ENCODE peak calls at places on chromosome 1, in ten cellular contexts. M, N, C, B, Y, K, P, Z, D and A are unnamed samples.

GRCh38 chr1:32031578-32032286 is 18.1 kb downstream of the KHDRBS1 start:
- DNase-seq in M (no peak), D (no peak), B (no peak), K (no peak), P (no peak), C (peak; percentile 51), N (no peak), Z (no peak), Y (no peak), A (no peak)

GRCh38 chr1:57362480-57362879 is 61.4 kb downstream of the DAB1 start:
- DNase-seq in P (no peak), M (no peak), C (no peak), N (no peak), K (no peak), B (no peak), Y (no peak), Z (no peak), D (no peak), A (no peak)

GRCh38 chr1:182143825-182144661 is 82.5 kb upstream of the ZNF648 start:
- DNase-seq in D (peak; percentile 91), M (peak; percentile 59), K (no peak), B (peak; percentile 63), Z (peak; percentile 37), P (no peak), C (no peak), Y (no peak), N (no peak), A (no peak)

GRCh38 chr1:224697888-224698450 is 81.9 kb downstream of the CNIH3 start:
- DNase-seq in B (peak; percentile 13), Y (no peak), K (no peak), N (no peak), C (no peak), Z (no peak), D (no peak), M (no peak), P (no peak), A (no peak)

GRCh38 chr1:84538599-84538998 is 32.2 kb upstream of the GNG5 start:
- DNase-seq in Y (no peak), K (no peak), P (no peak), D (no peak), Z (no peak), C (no peak), B (no peak), N (peak; percentile 6), M (no peak), A (no peak)

GRCh38 chr1:181391297-181391905 is 91.9 kb upstream of the CACNA1E start:
- DNase-seq in Z (peak; percentile 23), Y (no peak), M (no peak), C (no peak), D (no peak), P (peak; percentile 78), K (no peak), N (no peak), B (peak; percentile 29), A (no peak)

GRCh38 chr1:86061660-86062059 is 94.9 kb downstream of the COL24A1 start:
- DNase-seq in K (no peak), Y (no peak), P (no peak), N (no peak), Z (no peak), D (no peak), M (no peak), C (no peak), B (no peak), A (no peak)

GRCh38 chr1:224067621-224068457 is 46.1 kb upstream of the FBXO28 start:
- DNase-seq in M (no peak), N (no peak), Y (no peak), B (no peak), P (no peak), K (no peak), C (no peak), Z (no peak), D (no peak), A (no peak)

GRCh38 chr1:90730247-90731022 is 13.3 kb upstream of the BARHL2 start:
- DNase-seq in D (no peak), M (no peak), P (peak; percentile 32), B (peak; percentile 72), Y (no peak), N (no peak), C (no peak), Z (peak; percentile 34), K (no peak), A (no peak)

GRCh38 chr1:26405281-26405915 is 5.2 kb upstream of the LIN28A start:
- DNase-seq in M (no peak), Y (no peak), N (no peak), C (no peak), P (no peak), K (no peak), B (no peak), D (no peak), Z (no peak), A (no peak)

GRCh38 chr1:35876988-35877387 is 6.0 kb upstream of the AGO1 start:
- DNase-seq in M (no peak), C (no peak), Y (no peak), Z (peak; percentile 63), K (no peak), D (no peak), P (no peak), N (no peak), B (peak; percentile 63), A (no peak)